ENCODE peak calls at places on chromosomes 13 and 19, in four cellular contexts. R is endothelial cell of umbilical vein, F is DND-41, V is neural progenitor cell. E is an unnamed sample.

GRCh38 chr13:29441301-29441700 is 154.2 kb downstream of the SLC7A1 start:
- DNase-seq in V (no peak), R (no peak), F (no peak), E (no peak)

GRCh38 chr13:81058916-81059290 is 718.0 kb upstream of the SPRY2 start:
- DNase-seq in V (no peak), R (peak; percentile 46), F (no peak), E (peak; percentile 66)

GRCh38 chr13:41643502-41643901 is 186.2 kb downstream of the RGCC start:
- DNase-seq in R (no peak), F (no peak), V (no peak), E (no peak)

GRCh38 chr19:9674669-9675357 is at the start of gene ZNF562:
- DNase-seq in R (peak; percentile 89), F (peak; percentile 86), V (peak; percentile 6), E (peak; percentile 89)

GRCh38 chr13:77565635-77566034 is 30.1 kb downstream of the SCEL start:
- DNase-seq in F (no peak), R (peak; percentile 71), V (peak; percentile 39), E (peak; percentile 16)

GRCh38 chr13:46211521-46212351 is at the start of gene LRRC63:
- DNase-seq in F (peak; percentile 92), R (peak; percentile 43), V (peak; percentile 87), E (peak; percentile 35)

GRCh38 chr13:94700051-94700535 is 12.3 kb downstream of the SOX21 start:
- DNase-seq in V (no peak), F (no peak), R (no peak), E (no peak)

GRCh38 chr19:41928221-41928683 is at the start of gene ERFL:
- DNase-seq in R (no peak), F (peak; percentile 78), V (peak; percentile 52), E (no peak)

GRCh38 chr19:34598217-34599155 is 78.5 kb downstream of the SCGB2B2 start:
- DNase-seq in V (no peak), R (no peak), F (no peak), E (no peak)

GRCh38 chr13:103188688-103189326 is 122.6 kb upstream of the SLC10A2 start:
- DNase-seq in V (peak; percentile 6), F (no peak), R (peak; percentile 5), E (peak; percentile 23)

GRCh38 chr13:96730676-96731075 is 263.6 kb downstream of the OXGR1 start:
- DNase-seq in V (no peak), R (no peak), F (no peak), E (no peak)

GRCh38 chr19:53463263-53463662 is 4.3 kb upstream of the ZNF813 start:
- DNase-seq in V (peak; percentile 82), F (no peak), R (peak; percentile 15), E (no peak)

GRCh38 chr13:51944428-51944827 is 66.8 kb downstream of the ATP7B start:
- DNase-seq in V (no peak), R (no peak), F (no peak), E (no peak)

GRCh38 chr19:33558846-33559245 is 37.3 kb upstream of the PEPD start:
- DNase-seq in V (no peak), R (no peak), F (no peak), E (peak; percentile 3)

GRCh38 chr19:42985588-42985987 is 40.7 kb downstream of the PSG11 start:
- DNase-seq in R (no peak), V (no peak), F (no peak), E (no peak)

GRCh38 chr13:50969691-50970090 is 60.1 kb downstream of the RNASEH2B start:
- DNase-seq in V (peak; percentile 51), R (no peak), F (peak; percentile 31), E (peak; percentile 16)

GRCh38 chr19:6423499-6424189 is 967 bp downstream of the KHSRP start:
- DNase-seq in R (peak; percentile 57), V (peak; percentile 75), F (peak; percentile 51), E (peak; percentile 43)

GRCh38 chr13:36981156-36981743 is 17.9 kb downstream of the ALG5 start:
- DNase-seq in F (no peak), V (peak; percentile 46), R (peak; percentile 75), E (peak; percentile 11)

GRCh38 chr13:39634956-39635355 is 20.5 kb upstream of the COG6 start:
- DNase-seq in F (no peak), V (no peak), R (no peak), E (no peak)

GRCh38 chr13:105118577-105118976 is 1416.9 kb downstream of the EFNB2 start:
- DNase-seq in F (no peak), V (no peak), R (peak; percentile 63), E (no peak)

GRCh38 chr13:91398413-91399188 is at the start of gene GPC5:
- DNase-seq in R (peak; percentile 74), F (no peak), V (peak; percentile 88), E (peak; percentile 64)

GRCh38 chr13:36432106-36432544 is at the start of gene CCNA1:
- DNase-seq in R (no peak), V (peak; percentile 92), F (no peak), E (peak; percentile 47)

GRCh38 chr13:59356607-59357006 is 807.1 kb downstream of the DIAPH3 start:
- DNase-seq in V (no peak), R (peak; percentile 97), F (no peak), E (no peak)

GRCh38 chr19:35908977-35909683 is 1.0 kb upstream of the TYROBP start:
- DNase-seq in V (no peak), R (no peak), F (peak; percentile 73), E (no peak)

GRCh38 chr19:51808333-51808986 is 13.5 kb downstream of the FPR3 start:
- DNase-seq in F (no peak), V (no peak), R (peak; percentile 4), E (peak; percentile 68)

GRCh38 chr13:64371045-64371444 is 2859.1 kb downstream of the PCDH9 start:
- DNase-seq in V (no peak), F (no peak), R (no peak), E (peak; percentile 44)

GRCh38 chr19:1421958-1422305 is 14.5 kb downstream of the DAZAP1 start:
- DNase-seq in R (no peak), F (no peak), V (no peak), E (no peak)
- H4K20me1 ChIP-seq in R (peaks cover 2% of the 10 kb centered on the region), F (peaks cover 97% of the 10 kb centered on the region), V (peaks cover 93% of the 10 kb centered on the region), E (no peaks in the 10 kb centered on the region)

DNA sequence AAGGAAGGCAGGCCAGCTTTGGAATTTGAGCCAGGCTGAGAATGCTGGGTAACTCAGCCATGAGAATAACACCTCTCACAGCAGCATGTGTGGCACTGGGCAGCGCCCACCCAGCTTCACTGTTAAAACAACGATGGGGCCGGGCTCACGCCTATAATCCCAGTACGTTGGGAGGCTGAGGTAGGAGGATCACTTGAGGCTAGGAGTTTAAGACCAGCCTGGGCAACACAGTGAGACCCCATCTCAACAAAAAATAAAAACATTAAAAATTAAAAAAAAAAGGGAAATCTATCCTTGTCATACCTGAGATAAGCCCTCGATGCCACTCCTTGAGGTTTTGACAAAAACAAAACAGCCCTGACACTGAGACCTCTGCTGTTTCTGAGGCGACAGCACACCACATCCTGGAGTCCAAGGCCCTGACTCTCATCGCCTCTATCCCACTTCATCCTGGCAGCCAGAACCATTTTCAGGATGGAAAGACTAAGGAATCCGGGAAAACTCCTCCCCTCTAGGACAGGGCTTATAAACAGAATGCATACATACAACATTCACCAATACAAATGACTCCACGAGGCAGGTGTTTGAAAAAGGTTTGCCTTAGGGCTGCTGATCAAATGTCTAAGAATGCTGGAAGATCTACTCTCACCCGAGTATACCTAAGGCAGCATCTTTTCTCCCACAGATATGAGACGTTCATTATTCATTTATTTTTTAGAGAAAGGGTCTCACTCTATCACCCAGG is 22.6 kb upstream of the TIMM44 start:
- DNase-seq in R (no peak), F (no peak), V (no peak), E (no peak)
- H4K20me1 ChIP-seq in R (no peaks in the 10 kb centered on the region), F (peaks cover 31% of the 10 kb centered on the region), V (peaks cover 37% of the 10 kb centered on the region), E (no peaks in the 10 kb centered on the region)

GRCh38 chr19:14971474-14971873 is 8.2 kb downstream of the SLC1A6 start:
- DNase-seq in R (no peak), F (no peak), V (no peak), E (no peak)
- H4K20me1 ChIP-seq in R (no peaks in the 10 kb centered on the region), F (no peaks in the 10 kb centered on the region), V (no peaks in the 10 kb centered on the region), E (no peaks in the 10 kb centered on the region)

DNA sequence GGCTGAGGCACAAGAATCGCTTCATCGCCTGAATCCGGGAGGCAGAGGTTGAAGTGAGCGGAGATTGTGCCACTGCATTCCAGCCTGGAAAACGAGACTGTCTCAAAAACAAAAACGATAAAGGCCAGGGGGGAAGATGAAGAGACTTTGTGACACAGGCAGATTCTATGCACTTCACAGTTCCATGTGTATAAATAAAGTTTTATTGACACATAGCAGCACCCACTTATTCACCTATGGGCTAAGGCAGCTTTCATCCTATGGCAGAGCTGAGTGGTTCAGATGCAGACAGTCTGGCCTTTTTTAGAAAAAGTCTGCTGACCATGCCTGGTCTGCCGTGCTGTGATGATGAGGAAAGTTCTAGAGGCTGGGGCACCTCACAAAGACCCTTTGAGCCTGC is 5.6 kb downstream of the LMNB2 start:
- DNase-seq in R (no peak), F (no peak), V (no peak), E (no peak)
- H4K20me1 ChIP-seq in R (no peaks in the 10 kb centered on the region), F (peaks cover 90% of the 10 kb centered on the region), V (peaks cover 98% of the 10 kb centered on the region), E (no peaks in the 10 kb centered on the region)

DNA sequence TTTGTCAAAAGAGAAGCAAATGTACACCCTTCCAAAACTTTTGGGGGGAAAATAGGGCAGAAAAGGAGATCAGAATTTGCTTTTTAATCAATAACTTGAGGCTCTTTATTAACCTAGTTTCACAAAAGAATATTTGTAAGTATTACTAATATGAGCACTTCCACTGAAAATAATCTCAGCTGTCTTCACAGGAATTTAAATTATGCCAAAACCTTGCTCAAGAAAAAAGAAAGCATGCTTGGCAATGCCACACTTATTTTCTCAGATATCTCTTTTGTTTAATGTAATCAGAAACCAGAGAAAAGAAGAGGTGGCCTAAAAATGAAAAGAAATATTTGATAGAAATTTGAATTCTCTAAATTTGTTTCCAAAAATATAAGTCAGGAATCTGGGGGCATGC is 234.9 kb upstream of the GPC6 start:
- DNase-seq in F (no peak), R (no peak), V (no peak), E (no peak)
- H4K20me1 ChIP-seq in F (no peaks in the 10 kb centered on the region), R (no peaks in the 10 kb centered on the region), V (no peaks in the 10 kb centered on the region), E (no peaks in the 10 kb centered on the region)

E was measured in mammary epithelial cell.